ENCODE peak calls at places on chromosomes 11 and 22, in seven cellular contexts. L is right lobe of liver; Y is brain microvascular endothelial cell; V is pancreas; G is mammary epithelial cell; W is CD8-positive, alpha-beta T cell; K is Panc1. J is an unnamed sample. For H3K27me3, the result is how much of the 10 kb centered on the place peaks cover.

GRCh38 chr11:119540370-119541125 is 117.6 kb upstream of the THY1 start:
- DNase-seq in L (no peak), Y (no peak), V (no peak), G (no peak), W (no peak), K (no peak), J (no peak)

GRCh38 chr22:37356922-37357321 is 70.4 kb downstream of the ELFN2 start:
- DNase-seq in L (no peak), Y (no peak), V (no peak), G (no peak), W (no peak), K (no peak), J (no peak)

GRCh38 chr11:118820412-118821357 is 29.7 kb upstream of the DDX6 start:
- DNase-seq in L (peak), Y (no peak), V (peak), G (peak), W (no peak), K (no peak), J (peak)

GRCh38 chr11:44950036-44950624 is 553 bp downstream of the TP53I11 start:
- DNase-seq in L (peak), Y (no peak), V (peak), G (no peak), W (peak), K (no peak), J (no peak)

GRCh38 chr11:34825670-34826383 is 90.4 kb downstream of the APIP start:
- DNase-seq in L (no peak), Y (no peak), V (peak), G (peak), W (no peak), K (no peak), J (peak)

GRCh38 chr22:38927033-38927789 is 30.2 kb upstream of the APOBEC3A start:
- DNase-seq in L (peak), Y (peak), V (peak), G (no peak), W (peak), K (peak), J (peak)

GRCh38 chr11:80773919-80774318 is 1333.1 kb upstream of the TENM4 start:
- DNase-seq in L (no peak), Y (no peak), V (no peak), G (no peak), W (no peak), K (no peak), J (no peak)

GRCh38 chr11:46987183-46987582 is 50.6 kb downstream of the CSTPP1 start:
- DNase-seq in L (no peak), Y (no peak), V (no peak), G (peak), W (no peak), K (no peak), J (peak)

GRCh38 chr22:35140879-35141745 is 75.2 kb downstream of the ISX start:
- DNase-seq in L (no peak), Y (no peak), V (no peak), G (no peak), W (no peak), K (no peak), J (no peak)

GRCh38 chr11:57387284-57388030 is 3.0 kb downstream of the PRG2 start:
- DNase-seq in L (peak), Y (no peak), V (no peak), G (no peak), W (no peak), K (no peak), J (no peak)

GRCh38 chr11:101049123-101049522 is 80.5 kb downstream of the PGR start:
- DNase-seq in L (no peak), Y (no peak), V (no peak), G (peak), W (no peak), K (no peak), J (peak)

GRCh38 chr11:1992111-1992510 is 5.5 kb downstream of the H19 start:
- DNase-seq in L (peak), Y (no peak), V (peak), G (no peak), W (no peak), K (no peak), J (no peak)

GRCh38 chr22:36538529-36538928 is 9.6 kb upstream of the EIF3D start:
- DNase-seq in L (no peak), Y (no peak), V (no peak), G (no peak), W (no peak), K (no peak), J (no peak)

GRCh38 chr11:103086461-103086860 is 5.5 kb downstream of the DCUN1D5 start:
- DNase-seq in L (no peak), Y (peak), V (no peak), G (no peak), W (no peak), K (no peak), J (peak)
- TF ChIP-seq CTCF in L (no peak), Y (no peak), V (no peak), G (no peak), W (no peak), K (no peak), J (no peak)

GRCh38 chr11:63520606-63521170 is 14.8 kb downstream of the LGALS12 start:
- DNase-seq in L (no peak), Y (no peak), V (no peak), G (no peak), W (no peak), K (no peak), J (no peak)

GRCh38 chr11:63521896-63522295 is 14.7 kb upstream of the PLAAT4 start:
- DNase-seq in L (no peak), Y (no peak), V (no peak), G (no peak), W (no peak), K (no peak), J (no peak)

GRCh38 chr11:63517156-63517555 is 11.3 kb downstream of the LGALS12 start:
- DNase-seq in L (no peak), Y (no peak), V (no peak), G (no peak), W (no peak), K (no peak), J (no peak)

GRCh38 chr11:63516109-63516508 is 10.2 kb downstream of the LGALS12 start:
- DNase-seq in L (no peak), Y (no peak), V (no peak), G (no peak), W (no peak), K (no peak), J (no peak)

DNA sequence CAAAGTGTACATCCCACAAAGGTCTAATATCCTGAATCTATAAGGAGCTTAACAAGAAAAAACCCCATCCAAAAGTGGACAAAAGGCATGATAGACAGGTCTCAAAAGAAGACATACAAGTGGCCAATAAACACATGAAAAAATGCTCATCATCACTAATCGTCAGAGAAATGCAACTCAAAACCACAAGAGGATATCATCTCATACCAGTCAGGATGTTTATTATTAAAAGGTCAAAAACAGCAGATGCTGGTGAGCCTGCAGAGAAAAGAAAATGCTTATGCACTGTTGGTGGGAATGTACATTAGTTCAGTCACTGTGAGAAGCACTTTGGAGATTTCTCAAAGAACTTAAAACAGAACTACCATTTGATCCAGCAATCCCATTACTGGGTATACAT is 12.7 kb downstream of the LGALS12 start:
- DNase-seq in L (no peak), Y (peak), V (no peak), G (no peak), W (no peak), K (no peak), J (no peak)
- H3K4me3 ChIP-seq in L (no peak), Y (no peak), V (no peak), G (no peak), W (no peak), K (no peak), J (no peak)

GRCh38 chr11:75400110-75400865 is 970 bp downstream of the RPS3 start:
- DNase-seq in L (no peak), Y (no peak), V (no peak), G (peak), W (no peak), K (no peak), J (peak)
- H3K27me3 ChIP-seq in L (under half), Y (under half), V (under half), G (under half), W (under half), K (under half), J (under half)

GRCh38 chr11:117071344-117071787 is 26.9 kb downstream of the SIK3 start:
- DNase-seq in L (peak), Y (peak), V (no peak), G (no peak), W (no peak), K (no peak), J (no peak)
- TF ChIP-seq CTCF in L (no peak), Y (no peak), V (no peak), G (no peak), W (no peak), K (no peak), J (no peak)

GRCh38 chr11:30488304-30488998 is 97.7 kb downstream of the MPPED2 start:
- DNase-seq in L (no peak), Y (peak), V (no peak), G (peak), W (no peak), K (no peak), J (peak)
- H3K4me3 ChIP-seq in L (peak), Y (no peak), V (peak), G (no peak), W (no peak), K (no peak), J (peak)